ENCODE peak calls at places on chromosome 17, in five cellular contexts. K is ascending aorta, H is HFF-Myc, M is BJ, J is body of pancreas. T is an unnamed sample.

GRCh38 chr17:15928286-15928785 is 16.6 kb upstream of the ADORA2B start:
- DNase-seq in J (no peak), H (no peak), M (no peak), K (no peak), T (no peak)

GRCh38 chr17:72604518-72604917 is 483.7 kb downstream of the SOX9 start:
- DNase-seq in J (no peak), M (no peak), H (no peak), K (no peak), T (no peak)

GRCh38 chr17:75476274-75476673 is 19.8 kb downstream of the TMEM94 start:
- DNase-seq in H (no peak), K (no peak), M (no peak), J (no peak), T (no peak)

GRCh38 chr17:37608369-37609169 is 649 bp downstream of the SYNRG start:
- DNase-seq in H (peak), J (no peak), M (no peak), K (no peak), T (no peak)

GRCh38 chr17:80835816-80836657 is 155.6 kb upstream of the CHMP6 start:
- DNase-seq in M (no peak), J (no peak), H (no peak), K (no peak), T (no peak)

GRCh38 chr17:76932402-76933333 is 64.5 kb downstream of the MGAT5B start:
- DNase-seq in K (no peak), M (no peak), J (no peak), H (no peak), T (no peak)

GRCh38 chr17:3827124-3827773 is 18.8 kb downstream of the NCBP3 start:
- DNase-seq in J (peak), H (peak), M (no peak), K (no peak), T (no peak)

GRCh38 chr17:30376621-30377452 is 1.9 kb upstream of the CPD start:
- DNase-seq in K (no peak), H (peak), M (peak), J (peak), T (peak)

GRCh38 chr17:3963214-3964201 is 729 bp downstream of the ATP2A3 start:
- DNase-seq in K (no peak), J (peak), M (no peak), H (no peak), T (no peak)

GRCh38 chr17:57257213-57257873 is 1.0 kb downstream of the MSI2 start:
- DNase-seq in J (no peak), K (no peak), M (no peak), H (no peak), T (no peak)

GRCh38 chr17:75832164-75832651 is 12.0 kb downstream of the UNC13D start:
- DNase-seq in J (no peak), K (no peak), M (no peak), H (peak), T (no peak)

GRCh38 chr17:49603720-49604119 is 28.0 kb downstream of the NXPH3 start:
- DNase-seq in H (no peak), J (no peak), K (no peak), M (no peak), T (no peak)
- TF ChIP-seq CTCF in H (no peak), J (no peak), K (no peak), M (no peak), T (peak)

DNA sequence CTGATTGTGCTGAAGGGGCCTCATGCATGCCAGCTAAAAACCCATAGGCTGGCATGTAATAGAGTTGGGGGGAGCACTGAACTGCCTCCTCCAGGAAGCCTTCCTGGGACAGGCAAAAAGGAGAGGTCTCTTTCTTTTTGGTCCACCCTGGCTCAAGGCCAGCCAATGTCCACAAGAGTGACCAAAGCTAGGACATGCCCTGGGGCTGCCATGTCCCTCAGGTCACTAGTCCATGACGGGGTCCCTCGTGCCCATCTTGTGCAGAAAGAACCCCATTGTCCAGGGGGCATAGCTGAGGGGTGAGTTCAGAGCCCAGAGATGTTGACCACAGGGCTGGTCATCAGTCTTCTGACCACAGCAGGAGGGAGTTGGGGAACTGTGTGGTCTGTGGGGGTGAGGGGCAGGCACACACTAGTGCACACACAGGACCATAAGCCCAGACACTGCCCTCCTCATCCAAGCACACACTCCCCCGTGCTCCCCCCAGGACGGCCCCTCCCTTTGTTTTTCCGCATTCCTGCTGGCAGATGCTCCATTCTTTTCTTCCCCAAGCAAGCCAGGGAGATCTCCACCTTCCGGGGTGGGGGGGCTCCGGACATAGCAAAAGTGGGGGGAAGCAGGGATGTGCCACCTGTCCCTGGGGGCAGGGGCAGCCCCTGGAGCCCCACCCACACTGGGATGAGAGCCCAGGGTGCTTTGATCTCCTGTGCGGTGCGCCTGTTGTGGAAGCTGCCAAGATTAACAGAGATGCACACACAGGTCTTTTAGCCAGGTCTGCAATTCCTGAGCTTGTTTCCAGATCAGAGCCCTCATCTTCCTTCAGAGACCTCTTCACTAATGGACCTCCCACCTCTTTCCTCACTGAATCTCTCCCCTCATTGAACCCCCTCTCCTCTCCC is 25.2 kb upstream of the PHB1 start:
- DNase-seq in K (no peak), J (no peak), H (no peak), M (no peak), T (no peak)
- H3K4me3 ChIP-seq in K (no peak), J (no peak), H (no peak), M (no peak), T (no peak)

DNA sequence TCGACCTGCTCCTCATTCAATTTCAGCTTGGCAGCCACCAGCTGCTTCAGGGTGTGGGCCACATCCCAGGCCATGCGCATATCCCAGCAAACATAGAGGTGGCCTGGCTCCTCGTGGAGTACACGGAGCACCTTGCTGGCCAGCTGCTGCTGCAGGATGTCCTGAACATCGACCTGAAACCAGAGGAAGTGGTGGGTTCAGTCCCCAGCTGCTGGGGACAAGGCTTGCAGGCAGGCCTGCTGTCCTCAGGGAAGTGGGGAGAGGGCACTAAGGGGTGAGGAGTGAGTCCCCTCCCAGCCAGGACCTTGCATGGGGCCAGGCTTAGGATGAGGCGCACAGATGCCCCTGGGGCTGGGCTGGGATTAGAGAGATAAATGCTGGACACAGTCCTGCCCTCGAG is 22.6 kb downstream of the LGALS9 start:
- DNase-seq in H (no peak), M (no peak), J (no peak), K (no peak), T (no peak)
- TF ChIP-seq CTCF in H (no peak), M (no peak), J (no peak), K (no peak), T (no peak)

GRCh38 chr17:39939588-39940419 is 12.3 kb downstream of the LRRC3C start:
- DNase-seq in M (peak), K (no peak), J (no peak), H (peak), T (no peak)
- H3K4me3 ChIP-seq in M (no peak), K (no peak), J (no peak), H (no peak), T (no peak)

GRCh38 chr17:78111727-78112507 is 16.6 kb downstream of the TMC6 start:
- DNase-seq in J (no peak), H (no peak), K (no peak), M (no peak), T (no peak)

GRCh38 chr17:78116411-78116810 is 12.1 kb downstream of the TMC6 start:
- DNase-seq in K (no peak), J (no peak), M (no peak), H (no peak), T (no peak)

GRCh38 chr17:78114831-78115723 is 13.5 kb downstream of the TMC6 start:
- DNase-seq in H (no peak), K (no peak), M (no peak), J (no peak), T (peak)

GRCh38 chr17:78112508-78113471 is 15.8 kb downstream of the TMC6 start:
- DNase-seq in H (no peak), M (no peak), K (no peak), J (peak), T (no peak)

GRCh38 chr17:78113804-78114785 is 14.5 kb downstream of the TMC6 start:
- DNase-seq in M (no peak), H (no peak), K (no peak), J (no peak), T (no peak)
- TF ChIP-seq CTCF in M (no peak), H (no peak), K (no peak), J (no peak), T (no peak)

DNA sequence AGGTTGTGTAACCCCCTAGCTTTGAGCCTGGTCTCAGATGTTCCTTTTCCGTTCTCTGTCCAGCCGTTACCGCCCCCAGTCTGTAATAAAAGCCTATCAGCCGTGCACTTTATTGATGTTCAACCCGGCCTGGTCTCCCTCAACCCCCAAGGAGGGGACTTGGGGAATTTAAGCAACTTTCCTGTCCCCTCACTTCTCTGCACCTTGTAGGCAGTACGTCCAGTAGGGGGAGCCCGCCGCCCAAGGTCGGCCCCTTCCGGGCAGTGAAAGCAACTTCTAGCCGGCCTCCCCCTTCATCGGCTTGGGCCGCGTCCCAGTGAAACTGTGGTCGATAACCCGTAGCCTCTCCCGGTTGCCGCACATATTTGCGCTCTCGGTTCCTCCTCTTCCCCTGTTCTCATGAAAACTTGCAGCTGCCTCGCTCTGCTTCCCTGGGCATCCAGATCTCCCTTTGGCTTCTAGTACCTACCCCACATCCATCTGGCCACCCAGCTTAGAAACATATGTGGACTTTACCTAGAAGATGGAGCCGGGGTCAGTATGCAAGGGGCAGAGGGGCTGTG is 7.9 kb downstream of the PNPO start:
- DNase-seq in K (no peak), H (no peak), M (no peak), J (peak), T (no peak)
- H3K4me3 ChIP-seq in K (peak), H (peak), M (peak), J (no peak), T (peak)

DNA sequence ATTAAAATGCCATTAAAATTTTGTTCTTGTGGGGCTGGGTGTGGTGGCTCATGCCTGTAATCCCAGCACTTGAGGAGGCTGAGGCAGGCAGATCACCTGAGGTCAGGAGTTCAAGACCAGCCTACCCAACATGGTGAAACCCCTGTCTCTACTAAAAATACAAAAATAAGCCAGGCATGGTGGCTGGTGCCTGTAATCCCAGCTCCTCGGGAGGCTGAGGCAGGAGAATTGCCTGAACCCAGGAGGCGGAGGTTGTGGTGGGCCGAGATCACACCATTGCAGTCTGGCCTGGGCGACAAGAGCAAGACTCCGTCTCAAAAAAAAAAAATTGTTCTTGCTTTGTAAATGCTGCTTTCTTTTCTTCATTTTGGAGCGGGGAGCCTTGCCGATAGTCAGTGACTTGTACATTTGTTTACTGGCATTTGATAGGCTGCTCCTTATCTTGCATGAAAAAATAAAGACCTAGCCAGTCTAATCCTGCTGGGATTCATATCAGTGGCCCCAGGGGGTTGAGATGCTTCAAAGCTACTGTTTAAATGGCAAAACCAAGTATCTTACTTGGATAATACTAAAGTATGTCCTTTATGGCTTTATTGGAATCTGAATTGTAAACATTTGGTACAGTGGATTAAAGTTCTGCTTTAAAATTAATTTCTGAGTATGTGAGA is 3.3 kb upstream of the CLTC start:
- DNase-seq in J (no peak), M (no peak), H (no peak), K (no peak), T (no peak)
- TF ChIP-seq CTCF in J (no peak), M (no peak), H (no peak), K (no peak), T (no peak)

GRCh38 chr17:29291163-29291752 is 2.7 kb downstream of the NUFIP2 start:
- DNase-seq in K (no peak), H (peak), J (no peak), M (peak), T (peak)

GRCh38 chr17:29292992-29293889 is 707 bp downstream of the NUFIP2 start:
- DNase-seq in J (peak), K (peak), H (no peak), M (no peak), T (no peak)

GRCh38 chr17:29293890-29294579 is at the start of gene NUFIP2:
- DNase-seq in J (peak), M (peak), H (peak), K (peak), T (peak)

GRCh38 chr17:29292071-29292991 is 1.6 kb downstream of the NUFIP2 start:
- DNase-seq in M (no peak), K (peak), H (no peak), J (peak), T (no peak)

GRCh38 chr17:29289852-29290251 is 4.1 kb downstream of the NUFIP2 start:
- DNase-seq in K (no peak), J (no peak), M (no peak), H (no peak), T (no peak)
- H3K4me3 ChIP-seq in K (no peak), J (no peak), M (no peak), H (peak), T (no peak)

GRCh38 chr17:31509805-31510177 is 118.3 kb downstream of the RAB11FIP4 start:
- DNase-seq in K (no peak), M (no peak), H (no peak), J (no peak), T (no peak)

GRCh38 chr17:31510273-31511175 is 119.0 kb downstream of the RAB11FIP4 start:
- DNase-seq in M (no peak), H (no peak), J (peak), K (peak), T (no peak)

GRCh38 chr17:31509095-31509804 is 117.8 kb downstream of the RAB11FIP4 start:
- DNase-seq in H (no peak), J (no peak), K (no peak), M (no peak), T (no peak)

GRCh38 chr17:31506517-31506916 is 115.0 kb downstream of the RAB11FIP4 start:
- DNase-seq in K (no peak), J (no peak), M (no peak), H (no peak), T (no peak)

DNA sequence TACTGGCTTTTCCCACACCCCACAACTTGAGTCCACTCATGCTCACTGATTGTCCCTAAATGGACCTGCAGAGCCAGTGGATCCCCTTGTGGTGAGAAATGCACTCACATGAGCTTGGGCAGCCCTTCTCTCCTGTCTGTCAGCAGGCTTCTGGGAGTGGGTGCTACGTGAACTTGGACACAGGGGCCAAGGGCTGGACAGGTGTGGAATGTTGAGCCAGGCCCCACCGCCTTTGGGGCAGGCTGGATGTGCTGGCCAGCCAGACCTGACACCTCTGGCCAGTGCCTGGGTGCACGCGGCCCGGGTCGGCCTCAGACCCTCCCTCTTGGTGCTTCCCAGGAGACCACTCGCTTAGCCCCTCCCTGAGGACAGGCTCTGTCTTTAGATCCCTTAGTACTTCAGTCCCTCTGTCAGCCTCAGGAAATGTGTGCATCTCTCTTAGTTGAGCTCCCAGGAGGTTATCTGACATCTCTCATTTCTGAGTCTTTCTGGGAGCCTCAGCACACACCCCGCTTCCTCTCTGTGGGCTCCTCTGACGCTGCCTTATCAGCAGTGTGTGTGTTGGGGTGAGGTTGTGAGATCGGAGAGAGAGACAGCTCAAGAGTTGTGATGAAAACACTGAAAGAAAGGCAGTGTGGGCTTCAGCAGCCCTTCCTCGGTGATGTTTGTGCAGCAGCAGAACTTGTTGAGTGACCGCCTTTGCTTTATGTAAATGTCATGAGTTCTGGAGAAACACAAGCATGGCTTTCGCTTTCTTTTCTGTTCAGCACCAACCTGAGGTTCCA is 117.0 kb downstream of the RAB11FIP4 start:
- DNase-seq in H (no peak), J (no peak), K (no peak), M (no peak), T (no peak)
- TF ChIP-seq CTCF in H (no peak), J (peak), K (no peak), M (peak), T (no peak)

T was measured in LNCaP clone FGC.